ENCODE peak calls at places on chromosome 13, in six cellular contexts. Q is body of pancreas, M is uterus, V is tibial nerve, X is H1, I is IMR-90. O is an unnamed sample.

GRCh38 chr13:26024558-26024957 is 27.3 kb downstream of the SHISA2 start:
- DNase-seq in Q (no peak), M (no peak), V (no peak), X (no peak), I (no peak), O (peak)

GRCh38 chr13:46598820-46599180 is 45.8 kb downstream of the LRCH1 start:
- DNase-seq in Q (no peak), M (no peak), V (no peak), X (no peak), I (no peak), O (no peak)

GRCh38 chr13:50156140-50156539 is 140.9 kb downstream of the KCNRG start:
- DNase-seq in Q (no peak), M (no peak), V (no peak), X (no peak), I (peak), O (no peak)

GRCh38 chr13:95643814-95644598 is 500 bp downstream of the DZIP1 start:
- DNase-seq in Q (no peak), M (peak), V (no peak), X (no peak), I (peak), O (no peak)

GRCh38 chr13:68009546-68009945 is 779.4 kb upstream of the PCDH9 start:
- DNase-seq in Q (no peak), M (no peak), V (no peak), X (no peak), I (no peak), O (no peak)

GRCh38 chr13:31970237-31970930 is 61.2 kb upstream of the FRY start:
- DNase-seq in Q (no peak), M (no peak), V (no peak), X (no peak), I (peak), O (no peak)

GRCh38 chr13:104949840-104950805 is 1585.3 kb downstream of the EFNB2 start:
- DNase-seq in Q (no peak), M (no peak), V (peak), X (no peak), I (no peak), O (no peak)

GRCh38 chr13:111632906-111633305 is 312.5 kb downstream of the TEX29 start:
- DNase-seq in Q (no peak), M (no peak), V (no peak), X (peak), I (no peak), O (no peak)

GRCh38 chr13:87057807-87058520 is 613.2 kb upstream of the SLITRK5 start:
- DNase-seq in Q (no peak), M (no peak), V (no peak), X (no peak), I (peak), O (no peak)

GRCh38 chr13:75402787-75403186 is 79.2 kb downstream of the TBC1D4 start:
- DNase-seq in Q (no peak), M (peak), V (no peak), X (no peak), I (no peak), O (peak)

GRCh38 chr13:72970301-72970880 is 88.4 kb upstream of the KLF5 start:
- DNase-seq in Q (no peak), M (no peak), V (no peak), X (no peak), I (no peak), O (no peak)

GRCh38 chr13:66844933-66845332 is 385.2 kb downstream of the PCDH9 start:
- DNase-seq in Q (no peak), M (no peak), V (no peak), X (no peak), I (no peak), O (no peak)

GRCh38 chr13:45196622-45197021 is 4.2 kb downstream of the KCTD4 start:
- DNase-seq in Q (no peak), M (no peak), V (no peak), X (no peak), I (peak), O (no peak)

GRCh38 chr13:95098916-95099315 is 202.3 kb downstream of the ABCC4 start:
- DNase-seq in Q (no peak), M (no peak), V (no peak), X (no peak), I (no peak), O (no peak)

GRCh38 chr13:75101997-75102720 is 379.8 kb downstream of the TBC1D4 start:
- DNase-seq in Q (no peak), M (no peak), V (no peak), X (no peak), I (peak), O (no peak)

GRCh38 chr13:90640976-90641375 is 706.5 kb upstream of the MIR17HG start:
- DNase-seq in Q (no peak), M (no peak), V (no peak), X (no peak), I (no peak), O (no peak)

GRCh38 chr13:23667750-23668149 is 97.5 kb downstream of the TNFRSF19 start:
- DNase-seq in Q (no peak), M (no peak), V (no peak), X (no peak), I (no peak), O (no peak)
- TF ChIP-seq CTCF in Q (no peak), M (no peak), V (no peak), X (peak), I (no peak), O (no peak)

GRCh38 chr13:52010890-52011689 is at the start of gene ATP7B:
- DNase-seq in Q (no peak), M (peak), V (no peak), X (no peak), I (no peak), O (peak)

GRCh38 chr13:52009985-52010384 is 1.3 kb downstream of the ATP7B start:
- DNase-seq in Q (no peak), M (no peak), V (no peak), X (no peak), I (no peak), O (no peak)

GRCh38 chr13:52016296-52016695 is 4.1 kb downstream of the ALG11 start:
- DNase-seq in Q (no peak), M (no peak), V (no peak), X (no peak), I (no peak), O (no peak)

GRCh38 chr13:52012512-52012836 is 276 bp downstream of the ALG11 start:
- DNase-seq in Q (no peak), M (no peak), V (no peak), X (no peak), I (no peak), O (no peak)

GRCh38 chr13:52011690-52012511 is at the start of gene ALG11:
- DNase-seq in Q (peak), M (peak), V (peak), X (peak), I (peak), O (peak)
- TF ChIP-seq POLR2A in Q (peak), M (peak), V (no peak), X (peak), I (peak), O (no peak)

GRCh38 chr13:40670307-40670706 is 3.9 kb upstream of the FOXO1 start:
- DNase-seq in Q (no peak), M (no peak), V (no peak), X (no peak), I (no peak), O (no peak)

GRCh38 chr13:40673414-40673813 is 7.0 kb upstream of the FOXO1 start:
- DNase-seq in Q (no peak), M (no peak), V (no peak), X (no peak), I (no peak), O (no peak)

GRCh38 chr13:40676007-40676406 is 9.6 kb upstream of the FOXO1 start:
- DNase-seq in Q (no peak), M (no peak), V (no peak), X (no peak), I (no peak), O (no peak)

GRCh38 chr13:40672310-40673060 is 6.0 kb upstream of the FOXO1 start:
- DNase-seq in Q (peak), M (no peak), V (no peak), X (no peak), I (peak), O (no peak)

DNA sequence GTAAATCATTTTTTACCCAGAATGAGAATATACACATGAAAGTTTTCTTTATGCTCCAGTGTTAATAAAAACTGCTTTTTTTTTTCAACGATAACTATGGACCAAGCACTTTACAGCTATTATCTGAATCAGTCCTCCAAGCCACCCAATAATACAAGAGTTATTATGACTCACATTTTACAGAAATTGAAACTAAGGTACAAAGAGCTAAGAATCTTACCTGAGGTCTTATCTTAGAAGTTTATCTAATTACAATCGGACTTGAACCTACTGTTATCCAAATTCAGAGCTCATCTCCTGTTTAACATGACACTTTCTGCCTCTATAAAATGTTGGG is 6.6 kb upstream of the FOXO1 start:
- DNase-seq in Q (no peak), M (no peak), V (no peak), X (no peak), I (no peak), O (no peak)
- H3K27ac ChIP-seq in Q (no peak), M (no peak), V (peak), X (no peak), I (no peak), O (no peak)

DNA sequence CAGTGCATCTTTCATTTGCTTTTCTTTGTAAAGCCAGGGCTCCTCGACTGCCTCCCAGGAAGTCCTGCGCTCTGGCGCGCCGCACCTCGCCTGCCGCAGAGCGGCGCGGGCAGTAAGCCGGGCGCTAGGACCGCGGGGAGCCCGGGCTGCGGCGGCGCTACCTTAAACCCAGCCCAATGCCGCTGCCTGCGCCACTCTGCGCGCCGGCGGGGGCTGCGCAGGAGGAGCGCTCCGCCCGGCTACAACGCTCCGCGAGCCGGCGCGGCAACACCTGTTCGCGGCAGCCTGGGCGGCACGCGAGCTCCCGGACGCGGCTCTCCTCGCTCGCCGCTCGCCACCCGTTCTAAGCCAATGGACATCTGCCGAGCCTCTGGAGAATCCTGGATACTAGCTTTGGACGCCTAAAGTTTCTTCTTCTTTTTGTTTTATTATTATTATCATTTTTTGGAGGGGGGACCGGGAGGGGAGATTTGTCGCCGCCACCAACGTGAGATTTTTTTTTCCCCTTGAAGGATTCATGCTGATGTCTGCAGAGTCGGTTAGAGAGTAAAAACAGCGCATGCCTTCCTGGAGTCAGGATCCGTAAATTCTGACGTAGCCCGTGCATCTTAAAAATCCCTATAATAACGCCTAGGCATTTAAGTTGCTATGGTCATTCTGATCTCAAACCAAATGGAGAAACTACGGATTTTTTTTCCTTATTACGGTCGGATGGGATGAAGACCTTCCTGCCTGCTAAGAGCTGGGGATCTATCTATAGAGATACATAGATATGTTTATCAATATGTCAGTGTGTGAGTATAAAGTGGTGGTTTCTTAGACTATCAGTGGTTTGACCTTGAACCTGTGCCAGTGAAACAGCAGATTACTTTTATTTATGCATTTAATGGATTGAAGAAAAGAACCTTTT is at the start of gene FGF9:
- DNase-seq in Q (peak), M (peak), V (no peak), X (no peak), I (peak), O (peak)
- TF ChIP-seq CTCF in Q (peak), M (no peak), V (no peak), X (no peak), I (peak), O (no peak)

GRCh38 chr13:41019027-41019487 is at the start of gene ELF1:
- DNase-seq in Q (peak), M (no peak), V (peak), X (no peak), I (peak), O (peak)
- TF ChIP-seq POLR2A in Q (no peak), M (no peak), V (no peak), X (no peak), I (no peak), O (peak)

GRCh38 chr13:79459906-79460305 is 21.0 kb upstream of the NDFIP2 start:
- DNase-seq in Q (no peak), M (no peak), V (no peak), X (no peak), I (peak), O (no peak)

GRCh38 chr13:79457390-79457789 is 23.6 kb upstream of the NDFIP2 start:
- DNase-seq in Q (no peak), M (no peak), V (no peak), X (no peak), I (no peak), O (no peak)

GRCh38 chr13:79456656-79457365 is 24.1 kb upstream of the NDFIP2 start:
- DNase-seq in Q (no peak), M (no peak), V (no peak), X (no peak), I (no peak), O (no peak)

GRCh38 chr13:79457948-79458347 is 23.0 kb upstream of the NDFIP2 start:
- DNase-seq in Q (no peak), M (no peak), V (no peak), X (no peak), I (peak), O (no peak)

DNA sequence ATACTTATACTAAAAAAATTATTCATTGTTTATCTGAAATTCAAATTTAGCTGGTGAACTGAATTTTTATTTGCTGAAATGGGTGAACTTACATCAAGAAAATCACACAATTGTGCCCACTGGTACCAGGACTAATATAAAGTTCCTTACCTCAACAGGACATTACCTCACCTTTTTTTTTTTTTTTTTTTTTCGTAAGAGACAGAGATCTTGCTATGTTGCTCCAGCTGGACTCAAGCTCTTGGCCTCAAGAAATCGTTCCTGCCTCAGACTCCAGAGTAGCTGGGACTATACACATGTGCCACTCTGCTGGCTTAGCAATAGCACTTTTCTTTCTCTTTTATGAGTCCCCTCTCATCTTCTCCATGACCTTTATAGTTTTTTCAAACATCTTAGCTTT is 22.5 kb upstream of the NDFIP2 start:
- DNase-seq in Q (no peak), M (no peak), V (no peak), X (no peak), I (no peak), O (no peak)
- H3K27ac ChIP-seq in Q (no peak), M (no peak), V (no peak), X (no peak), I (no peak), O (no peak)

GRCh38 chr13:35700661-35701060 is 224.2 kb upstream of the MAB21L1 start:
- DNase-seq in Q (no peak), M (no peak), V (no peak), X (no peak), I (peak), O (no peak)
- TF ChIP-seq CTCF in Q (no peak), M (no peak), V (no peak), X (no peak), I (no peak), O (no peak)